ENCODE peak calls at places on chromosomes 6 and 20, in ten cellular contexts. One of them, this sample, is unnamed. For H3K4me1, the result is how much of the 10 kb centered on the place peaks cover.

GRCh38 chr6:118724211-118724610 is 72.8 kb upstream of the CEP85L start:
- DNase-seq in gastrocnemius medialis: no peak
- DNase-seq in cardiac muscle cell: no peak
- DNase-seq in sigmoid colon: no peak
- DNase-seq in fibroblast of lung: peak
- DNase-seq in hepatocyte: no peak
- DNase-seq in endodermal cell: no peak
- DNase-seq in GM23338: no peak
- DNase-seq in stomach: no peak
- DNase-seq in adrenal gland: no peak
- DNase-seq in this sample: no peak

GRCh38 chr6:37648465-37649330 is 49.0 kb downstream of the MDGA1 start:
- DNase-seq in gastrocnemius medialis: no peak
- DNase-seq in cardiac muscle cell: peak
- DNase-seq in sigmoid colon: no peak
- DNase-seq in fibroblast of lung: no peak
- DNase-seq in hepatocyte: peak
- DNase-seq in endodermal cell: peak
- DNase-seq in GM23338: peak
- DNase-seq in stomach: peak
- DNase-seq in adrenal gland: no peak
- DNase-seq in this sample: no peak

GRCh38 chr6:17984822-17985660 is 2.4 kb downstream of the KIF13A start:
- DNase-seq in gastrocnemius medialis: no peak
- DNase-seq in cardiac muscle cell: peak
- DNase-seq in sigmoid colon: no peak
- DNase-seq in fibroblast of lung: no peak
- DNase-seq in hepatocyte: no peak
- DNase-seq in endodermal cell: no peak
- DNase-seq in GM23338: no peak
- DNase-seq in stomach: no peak
- DNase-seq in adrenal gland: no peak
- DNase-seq in this sample: no peak

GRCh38 chr6:43736844-43737243 is 33.2 kb upstream of the VEGFA start:
- DNase-seq in gastrocnemius medialis: no peak
- DNase-seq in cardiac muscle cell: no peak
- DNase-seq in sigmoid colon: peak
- DNase-seq in fibroblast of lung: no peak
- DNase-seq in hepatocyte: no peak
- DNase-seq in endodermal cell: peak
- DNase-seq in GM23338: no peak
- DNase-seq in stomach: no peak
- DNase-seq in adrenal gland: no peak
- DNase-seq in this sample: no peak

GRCh38 chr6:128508588-128509296 is 11.7 kb downstream of the PTPRK start:
- DNase-seq in gastrocnemius medialis: no peak
- DNase-seq in cardiac muscle cell: no peak
- DNase-seq in sigmoid colon: no peak
- DNase-seq in fibroblast of lung: peak
- DNase-seq in hepatocyte: peak
- DNase-seq in endodermal cell: no peak
- DNase-seq in GM23338: no peak
- DNase-seq in stomach: no peak
- DNase-seq in adrenal gland: no peak
- DNase-seq in this sample: no peak

GRCh38 chr20:49982346-49983122 is at the start of gene SNAI1:
- DNase-seq in gastrocnemius medialis: peak
- DNase-seq in cardiac muscle cell: peak
- DNase-seq in sigmoid colon: peak
- DNase-seq in fibroblast of lung: peak
- DNase-seq in hepatocyte: peak
- DNase-seq in endodermal cell: peak
- DNase-seq in GM23338: peak
- DNase-seq in stomach: peak
- DNase-seq in adrenal gland: peak
- DNase-seq in this sample: peak

GRCh38 chr20:58433759-58434158 is 44.7 kb downstream of the VAPB start:
- DNase-seq in gastrocnemius medialis: no peak
- DNase-seq in cardiac muscle cell: no peak
- DNase-seq in sigmoid colon: no peak
- DNase-seq in fibroblast of lung: peak
- DNase-seq in hepatocyte: peak
- DNase-seq in endodermal cell: no peak
- DNase-seq in GM23338: no peak
- DNase-seq in stomach: no peak
- DNase-seq in adrenal gland: peak
- DNase-seq in this sample: no peak

GRCh38 chr20:2521369-2522305 is 12.9 kb upstream of the ZNF343 start:
- DNase-seq in gastrocnemius medialis: no peak
- DNase-seq in cardiac muscle cell: peak
- DNase-seq in sigmoid colon: no peak
- DNase-seq in fibroblast of lung: peak
- DNase-seq in hepatocyte: peak
- DNase-seq in endodermal cell: peak
- DNase-seq in GM23338: peak
- DNase-seq in stomach: peak
- DNase-seq in adrenal gland: peak
- DNase-seq in this sample: no peak

GRCh38 chr6:50141100-50141499 is 91.4 kb upstream of the DEFB112 start:
- DNase-seq in gastrocnemius medialis: no peak
- DNase-seq in cardiac muscle cell: no peak
- DNase-seq in sigmoid colon: no peak
- DNase-seq in fibroblast of lung: no peak
- DNase-seq in hepatocyte: no peak
- DNase-seq in endodermal cell: no peak
- DNase-seq in GM23338: no peak
- DNase-seq in stomach: no peak
- DNase-seq in adrenal gland: no peak
- DNase-seq in this sample: no peak

GRCh38 chr20:6483727-6484126 is 283.8 kb upstream of the BMP2 start:
- DNase-seq in gastrocnemius medialis: no peak
- DNase-seq in cardiac muscle cell: no peak
- DNase-seq in sigmoid colon: no peak
- DNase-seq in fibroblast of lung: no peak
- DNase-seq in hepatocyte: no peak
- DNase-seq in endodermal cell: no peak
- DNase-seq in GM23338: no peak
- DNase-seq in stomach: no peak
- DNase-seq in adrenal gland: no peak
- DNase-seq in this sample: no peak

GRCh38 chr20:6485376-6485775 is 282.1 kb upstream of the BMP2 start:
- DNase-seq in gastrocnemius medialis: no peak
- DNase-seq in cardiac muscle cell: no peak
- DNase-seq in sigmoid colon: no peak
- DNase-seq in fibroblast of lung: no peak
- DNase-seq in hepatocyte: no peak
- DNase-seq in endodermal cell: no peak
- DNase-seq in GM23338: no peak
- DNase-seq in stomach: no peak
- DNase-seq in adrenal gland: no peak
- DNase-seq in this sample: no peak

DNA sequence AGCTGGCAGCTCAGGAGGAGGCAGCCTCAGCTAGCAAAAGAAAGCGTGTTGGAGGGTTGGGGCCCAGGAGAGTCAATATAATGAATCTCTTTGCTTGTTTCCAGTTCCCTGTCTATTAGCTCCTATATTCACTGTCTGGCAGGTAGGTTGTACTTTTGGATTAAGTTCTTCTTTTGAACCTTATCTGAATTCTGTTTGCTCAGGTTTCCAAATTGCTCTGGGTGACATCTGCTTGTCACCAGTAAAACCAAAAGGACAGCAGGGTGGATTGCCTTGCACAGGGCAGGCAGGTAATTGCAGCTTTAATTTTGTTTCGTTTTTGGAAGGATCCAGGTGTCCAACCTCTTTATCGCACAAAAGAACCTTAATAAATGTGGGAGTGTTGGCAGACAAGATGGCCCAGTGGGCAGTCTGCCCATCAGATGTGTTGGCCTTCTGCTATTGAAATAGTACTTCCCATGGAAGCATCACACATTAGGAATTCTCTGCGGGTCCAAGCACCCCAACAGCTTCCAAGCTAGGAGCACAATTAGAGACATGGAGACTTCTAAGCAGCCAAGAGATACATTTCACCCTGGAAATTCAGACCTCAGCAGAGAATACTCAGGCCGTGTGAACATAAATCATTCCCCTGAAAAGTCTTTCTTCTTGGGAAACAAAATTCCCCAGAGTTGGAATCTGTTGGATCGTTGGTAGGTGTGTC is 287.0 kb upstream of the BMP2 start:
- DNase-seq in gastrocnemius medialis: no peak
- DNase-seq in cardiac muscle cell: no peak
- DNase-seq in sigmoid colon: no peak
- DNase-seq in fibroblast of lung: peak
- DNase-seq in hepatocyte: no peak
- DNase-seq in endodermal cell: no peak
- DNase-seq in GM23338: no peak
- DNase-seq in stomach: no peak
- DNase-seq in adrenal gland: no peak
- DNase-seq in this sample: no peak
- H3K27ac ChIP-seq in gastrocnemius medialis: no peak
- H3K27ac ChIP-seq in cardiac muscle cell: no peak
- H3K27ac ChIP-seq in sigmoid colon: no peak
- H3K27ac ChIP-seq in fibroblast of lung: no peak
- H3K27ac ChIP-seq in hepatocyte: no peak
- H3K27ac ChIP-seq in endodermal cell: no peak
- H3K27ac ChIP-seq in GM23338: no peak
- H3K27ac ChIP-seq in stomach: no peak
- H3K27ac ChIP-seq in adrenal gland: no peak
- H3K27ac ChIP-seq in this sample: no peak

GRCh38 chr6:3360727-3361045 is 96.2 kb downstream of the SLC22A23 start:
- DNase-seq in gastrocnemius medialis: no peak
- DNase-seq in cardiac muscle cell: no peak
- DNase-seq in sigmoid colon: no peak
- DNase-seq in fibroblast of lung: no peak
- DNase-seq in hepatocyte: no peak
- DNase-seq in endodermal cell: no peak
- DNase-seq in GM23338: no peak
- DNase-seq in stomach: no peak
- DNase-seq in adrenal gland: no peak
- DNase-seq in this sample: no peak
- H3K4me1 ChIP-seq in gastrocnemius medialis: under half
- H3K4me1 ChIP-seq in cardiac muscle cell: under half
- H3K4me1 ChIP-seq in sigmoid colon: under half
- H3K4me1 ChIP-seq in fibroblast of lung: under half
- H3K4me1 ChIP-seq in hepatocyte: under half
- H3K4me1 ChIP-seq in endodermal cell: under half
- H3K4me1 ChIP-seq in GM23338: under half
- H3K4me1 ChIP-seq in stomach: under half
- H3K4me1 ChIP-seq in adrenal gland: under half
- H3K4me1 ChIP-seq in this sample: under half

GRCh38 chr6:154937306-154938244 is 57.5 kb upstream of the TIAM2 start:
- DNase-seq in gastrocnemius medialis: no peak
- DNase-seq in cardiac muscle cell: no peak
- DNase-seq in sigmoid colon: no peak
- DNase-seq in fibroblast of lung: peak
- DNase-seq in hepatocyte: no peak
- DNase-seq in endodermal cell: peak
- DNase-seq in GM23338: peak
- DNase-seq in stomach: no peak
- DNase-seq in adrenal gland: no peak
- DNase-seq in this sample: no peak

GRCh38 chr6:154945271-154945890 is 49.7 kb upstream of the TIAM2 start:
- DNase-seq in gastrocnemius medialis: no peak
- DNase-seq in cardiac muscle cell: no peak
- DNase-seq in sigmoid colon: no peak
- DNase-seq in fibroblast of lung: no peak
- DNase-seq in hepatocyte: no peak
- DNase-seq in endodermal cell: no peak
- DNase-seq in GM23338: no peak
- DNase-seq in stomach: no peak
- DNase-seq in adrenal gland: no peak
- DNase-seq in this sample: no peak

GRCh38 chr6:154938245-154938583 is 56.9 kb upstream of the TIAM2 start:
- DNase-seq in gastrocnemius medialis: no peak
- DNase-seq in cardiac muscle cell: no peak
- DNase-seq in sigmoid colon: no peak
- DNase-seq in fibroblast of lung: no peak
- DNase-seq in hepatocyte: no peak
- DNase-seq in endodermal cell: no peak
- DNase-seq in GM23338: no peak
- DNase-seq in stomach: peak
- DNase-seq in adrenal gland: no peak
- DNase-seq in this sample: no peak

DNA sequence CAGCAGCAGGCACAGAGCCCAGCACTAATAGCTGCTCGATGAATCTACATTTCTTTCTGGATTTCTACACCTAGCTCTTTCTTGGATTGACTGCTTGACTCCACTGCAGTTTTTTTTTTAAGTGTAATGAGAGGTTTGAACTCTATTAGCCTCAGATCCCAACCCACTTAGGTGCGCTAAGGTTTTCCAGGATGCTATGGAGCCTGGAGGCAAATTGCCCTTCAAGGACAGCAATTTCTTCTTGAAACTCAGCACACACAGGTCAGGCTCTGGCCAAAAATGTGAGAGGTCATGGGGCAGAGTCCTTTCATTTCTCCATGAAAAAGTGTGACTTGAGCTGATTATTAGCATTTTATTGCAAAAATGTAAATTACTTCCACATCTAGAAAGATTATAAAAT is 52.3 kb upstream of the TIAM2 start:
- DNase-seq in gastrocnemius medialis: no peak
- DNase-seq in cardiac muscle cell: no peak
- DNase-seq in sigmoid colon: no peak
- DNase-seq in fibroblast of lung: no peak
- DNase-seq in hepatocyte: no peak
- DNase-seq in endodermal cell: no peak
- DNase-seq in GM23338: no peak
- DNase-seq in stomach: no peak
- DNase-seq in adrenal gland: no peak
- DNase-seq in this sample: no peak
- TF ChIP-seq CTCF in gastrocnemius medialis: no peak
- TF ChIP-seq CTCF in cardiac muscle cell: no peak
- TF ChIP-seq CTCF in sigmoid colon: no peak
- TF ChIP-seq CTCF in fibroblast of lung: no peak
- TF ChIP-seq CTCF in hepatocyte: no peak
- TF ChIP-seq CTCF in endodermal cell: no peak
- TF ChIP-seq CTCF in GM23338: no peak
- TF ChIP-seq CTCF in stomach: no peak
- TF ChIP-seq CTCF in adrenal gland: no peak
- TF ChIP-seq CTCF in this sample: no peak

DNA sequence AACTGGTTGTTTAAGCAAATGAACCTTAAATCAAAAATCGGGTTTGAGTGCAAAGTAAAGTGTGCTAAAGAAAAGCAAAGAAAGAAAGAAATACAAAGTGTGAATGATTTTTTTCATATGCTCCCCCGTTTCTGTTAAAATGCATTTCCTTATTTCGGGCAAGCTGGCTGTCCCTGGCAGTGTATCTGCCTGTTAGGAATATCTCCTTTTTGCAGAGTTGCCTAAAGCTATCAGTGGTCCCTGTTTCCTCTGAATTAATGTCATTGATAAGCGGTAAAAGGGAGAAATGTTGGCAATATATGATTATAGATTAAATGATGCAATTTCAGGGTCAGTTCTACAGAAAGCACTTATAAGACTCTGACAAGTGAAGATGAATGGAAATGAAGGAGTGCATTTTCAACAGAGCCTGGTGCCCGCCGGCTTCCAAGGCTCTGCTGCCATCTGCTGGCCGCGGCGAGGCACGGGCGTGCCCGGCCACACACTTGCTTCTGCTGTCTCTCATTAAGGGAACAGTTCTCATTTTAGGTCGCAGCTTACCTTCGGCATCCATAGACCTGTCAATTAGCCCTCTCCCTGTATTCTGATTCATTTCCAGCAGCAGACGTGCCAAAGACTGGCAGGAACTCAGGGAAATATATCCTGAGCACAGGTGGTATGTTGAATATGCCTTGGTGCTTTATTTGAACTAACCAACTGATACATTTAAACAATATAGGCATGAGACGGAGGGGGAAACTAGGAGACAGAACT is 381.9 kb downstream of the C6orf118 start:
- DNase-seq in gastrocnemius medialis: peak
- DNase-seq in cardiac muscle cell: peak
- DNase-seq in sigmoid colon: peak
- DNase-seq in fibroblast of lung: peak
- DNase-seq in hepatocyte: peak
- DNase-seq in endodermal cell: peak
- DNase-seq in GM23338: peak
- DNase-seq in stomach: peak
- DNase-seq in adrenal gland: peak
- DNase-seq in this sample: peak
- H3K27ac ChIP-seq in gastrocnemius medialis: peak
- H3K27ac ChIP-seq in cardiac muscle cell: no peak
- H3K27ac ChIP-seq in sigmoid colon: no peak
- H3K27ac ChIP-seq in fibroblast of lung: no peak
- H3K27ac ChIP-seq in hepatocyte: no peak
- H3K27ac ChIP-seq in endodermal cell: no peak
- H3K27ac ChIP-seq in GM23338: no peak
- H3K27ac ChIP-seq in stomach: no peak
- H3K27ac ChIP-seq in adrenal gland: no peak
- H3K27ac ChIP-seq in this sample: no peak

This sample was measured in spleen.